ENCODE peak calls at places on chromosomes 3 and 15, in four cellular contexts. H, P, F and Z are unnamed samples.

GRCh38 chr15:91866371-91866905 is 12.9 kb downstream of the SLCO3A1 start:
- DNase-seq in P (no peak), H (no peak), F (no peak), Z (no peak)

GRCh38 chr15:62879770-62880169 is 162.8 kb upstream of the TPM1 start:
- DNase-seq in P (no peak), H (no peak), F (no peak), Z (no peak)

GRCh38 chr3:52025453-52025852 is 29.8 kb upstream of the RPL29 start:
- DNase-seq in H (no peak), F (no peak), P (no peak), Z (no peak)

GRCh38 chr15:89649716-89650115 is 5.6 kb downstream of the KIF7 start:
- DNase-seq in P (no peak), H (no peak), F (no peak), Z (no peak)

GRCh38 chr3:42839616-42840015 is 30.4 kb downstream of the ACKR2 start:
- DNase-seq in P (peak; percentile 74), F (peak; percentile 78), H (peak; percentile 44), Z (peak; percentile 38)

GRCh38 chr15:78179906-78180305 is 30.7 kb downstream of the IDH3A start:
- DNase-seq in P (no peak), H (no peak), F (no peak), Z (no peak)

GRCh38 chr3:67324554-67324953 is 326.4 kb downstream of the KBTBD8 start:
- DNase-seq in P (no peak), F (no peak), H (no peak), Z (no peak)

GRCh38 chr15:68578960-68579935 is at the start of gene CORO2B:
- DNase-seq in F (peak; percentile 51), H (no peak), P (peak; percentile 34), Z (no peak)

GRCh38 chr3:85360742-85361387 is 402.1 kb downstream of the CADM2 start:
- DNase-seq in F (peak; percentile 47), H (peak; percentile 11), P (no peak), Z (peak; percentile 20)